ENCODE peak calls at places on chromosomes 4 and X, in four cellular contexts. One of them, this sample, is unnamed.

GRCh38 chr4:89836897-89837384 is at the start of gene SNCA:
- DNase-seq in CD8-positive, alpha-beta memory T cell: no peak
- DNase-seq in left ventricle myocardium inferior: peak; percentile 49
- DNase-seq in naive thymus-derived CD4-positive, alpha-beta T cell: peak; percentile 21
- DNase-seq in this sample: peak; percentile 37

GRCh38 chrX:83521905-83522304 is 13.8 kb downstream of the POU3F4 start:
- DNase-seq in left ventricle myocardium inferior: no peak
- DNase-seq in CD8-positive, alpha-beta memory T cell: no peak
- DNase-seq in naive thymus-derived CD4-positive, alpha-beta T cell: no peak
- DNase-seq in this sample: no peak

GRCh38 chr4:44016582-44017421 is 431.8 kb downstream of the KCTD8 start:
- DNase-seq in naive thymus-derived CD4-positive, alpha-beta T cell: no peak
- DNase-seq in CD8-positive, alpha-beta memory T cell: no peak
- DNase-seq in left ventricle myocardium inferior: no peak
- DNase-seq in this sample: no peak

GRCh38 chr4:152100378-152101201 is 339.8 kb upstream of the GATB start:
- DNase-seq in left ventricle myocardium inferior: no peak
- DNase-seq in CD8-positive, alpha-beta memory T cell: peak; percentile 90
- DNase-seq in naive thymus-derived CD4-positive, alpha-beta T cell: peak; percentile 90
- DNase-seq in this sample: no peak

GRCh38 chr4:57039345-57039744 is 60.6 kb downstream of the POLR2B start:
- DNase-seq in naive thymus-derived CD4-positive, alpha-beta T cell: no peak
- DNase-seq in left ventricle myocardium inferior: no peak
- DNase-seq in CD8-positive, alpha-beta memory T cell: no peak
- DNase-seq in this sample: no peak

GRCh38 chr4:24032371-24032989 is 142.6 kb upstream of the PPARGC1A start:
- DNase-seq in naive thymus-derived CD4-positive, alpha-beta T cell: no peak
- DNase-seq in left ventricle myocardium inferior: no peak
- DNase-seq in CD8-positive, alpha-beta memory T cell: no peak
- DNase-seq in this sample: no peak

GRCh38 chrX:103503163-103503852 is 16.0 kb downstream of the RAB40A start:
- DNase-seq in left ventricle myocardium inferior: no peak
- DNase-seq in naive thymus-derived CD4-positive, alpha-beta T cell: no peak
- DNase-seq in CD8-positive, alpha-beta memory T cell: no peak
- DNase-seq in this sample: no peak

GRCh38 chr4:183257808-183258207 is 62.3 kb downstream of the CLDN22 start:
- DNase-seq in naive thymus-derived CD4-positive, alpha-beta T cell: no peak
- DNase-seq in left ventricle myocardium inferior: no peak
- DNase-seq in CD8-positive, alpha-beta memory T cell: no peak
- DNase-seq in this sample: no peak

GRCh38 chr4:48681856-48682255 is 98.2 kb downstream of the FRYL start:
- DNase-seq in left ventricle myocardium inferior: no peak
- DNase-seq in naive thymus-derived CD4-positive, alpha-beta T cell: no peak
- DNase-seq in CD8-positive, alpha-beta memory T cell: no peak
- DNase-seq in this sample: no peak

GRCh38 chr4:47349323-47349722 is 114.2 kb downstream of the COMMD8 start:
- DNase-seq in CD8-positive, alpha-beta memory T cell: no peak
- DNase-seq in left ventricle myocardium inferior: no peak
- DNase-seq in naive thymus-derived CD4-positive, alpha-beta T cell: no peak
- DNase-seq in this sample: no peak

GRCh38 chr4:40515398-40516293 is 114.0 kb downstream of the RBM47 start:
- DNase-seq in naive thymus-derived CD4-positive, alpha-beta T cell: no peak
- DNase-seq in left ventricle myocardium inferior: no peak
- DNase-seq in CD8-positive, alpha-beta memory T cell: no peak
- DNase-seq in this sample: peak; percentile 85

GRCh38 chr4:124079174-124079780 is 633.3 kb downstream of the ANKRD50 start:
- DNase-seq in naive thymus-derived CD4-positive, alpha-beta T cell: no peak
- DNase-seq in CD8-positive, alpha-beta memory T cell: no peak
- DNase-seq in left ventricle myocardium inferior: no peak
- DNase-seq in this sample: no peak

GRCh38 chr4:19455196-19455595 is 796.5 kb upstream of the SLIT2 start:
- DNase-seq in naive thymus-derived CD4-positive, alpha-beta T cell: no peak
- DNase-seq in left ventricle myocardium inferior: no peak
- DNase-seq in CD8-positive, alpha-beta memory T cell: no peak
- DNase-seq in this sample: no peak

GRCh38 chr4:3831529-3832150 is 65.5 kb downstream of the ADRA2C start:
- DNase-seq in naive thymus-derived CD4-positive, alpha-beta T cell: no peak
- DNase-seq in left ventricle myocardium inferior: no peak
- DNase-seq in CD8-positive, alpha-beta memory T cell: no peak
- DNase-seq in this sample: no peak

GRCh38 chr4:3829211-3829953 is 63.2 kb downstream of the ADRA2C start:
- DNase-seq in CD8-positive, alpha-beta memory T cell: no peak
- DNase-seq in left ventricle myocardium inferior: no peak
- DNase-seq in naive thymus-derived CD4-positive, alpha-beta T cell: no peak
- DNase-seq in this sample: no peak

GRCh38 chr4:3828546-3828945 is 62.4 kb downstream of the ADRA2C start:
- DNase-seq in naive thymus-derived CD4-positive, alpha-beta T cell: no peak
- DNase-seq in CD8-positive, alpha-beta memory T cell: no peak
- DNase-seq in left ventricle myocardium inferior: no peak
- DNase-seq in this sample: no peak

GRCh38 chr4:3830774-3831528 is 64.8 kb downstream of the ADRA2C start:
- DNase-seq in CD8-positive, alpha-beta memory T cell: no peak
- DNase-seq in left ventricle myocardium inferior: no peak
- DNase-seq in naive thymus-derived CD4-positive, alpha-beta T cell: no peak
- DNase-seq in this sample: no peak

GRCh38 chr4:3829954-3830773 is 64.0 kb downstream of the ADRA2C start:
- DNase-seq in left ventricle myocardium inferior: no peak
- DNase-seq in CD8-positive, alpha-beta memory T cell: no peak
- DNase-seq in naive thymus-derived CD4-positive, alpha-beta T cell: no peak
- DNase-seq in this sample: no peak
- H3K27me3 ChIP-seq in left ventricle myocardium inferior: peaks cover 48% of the 10 kb centered on the region
- H3K27me3 ChIP-seq in CD8-positive, alpha-beta memory T cell: no peaks in the 10 kb centered on the region
- H3K27me3 ChIP-seq in naive thymus-derived CD4-positive, alpha-beta T cell: no peaks in the 10 kb centered on the region
- H3K27me3 ChIP-seq in this sample: no peaks in the 10 kb centered on the region

GRCh38 chr4:112076919-112077608 is 68.2 kb upstream of the FAM241A start:
- DNase-seq in CD8-positive, alpha-beta memory T cell: no peak
- DNase-seq in naive thymus-derived CD4-positive, alpha-beta T cell: no peak
- DNase-seq in left ventricle myocardium inferior: no peak
- DNase-seq in this sample: no peak
- H3K27me3 ChIP-seq in CD8-positive, alpha-beta memory T cell: no peaks in the 10 kb centered on the region
- H3K27me3 ChIP-seq in naive thymus-derived CD4-positive, alpha-beta T cell: no peaks in the 10 kb centered on the region
- H3K27me3 ChIP-seq in left ventricle myocardium inferior: no peaks in the 10 kb centered on the region
- H3K27me3 ChIP-seq in this sample: no peaks in the 10 kb centered on the region

GRCh38 chrX:40010550-40011364 is 87.0 kb downstream of the BCOR start:
- DNase-seq in naive thymus-derived CD4-positive, alpha-beta T cell: no peak
- DNase-seq in left ventricle myocardium inferior: no peak
- DNase-seq in CD8-positive, alpha-beta memory T cell: no peak
- DNase-seq in this sample: no peak
- H3K27me3 ChIP-seq in naive thymus-derived CD4-positive, alpha-beta T cell: no peaks in the 10 kb centered on the region
- H3K27me3 ChIP-seq in left ventricle myocardium inferior: no peaks in the 10 kb centered on the region
- H3K27me3 ChIP-seq in CD8-positive, alpha-beta memory T cell: no peaks in the 10 kb centered on the region
- H3K27me3 ChIP-seq in this sample: peaks cover 66% of the 10 kb centered on the region

DNA sequence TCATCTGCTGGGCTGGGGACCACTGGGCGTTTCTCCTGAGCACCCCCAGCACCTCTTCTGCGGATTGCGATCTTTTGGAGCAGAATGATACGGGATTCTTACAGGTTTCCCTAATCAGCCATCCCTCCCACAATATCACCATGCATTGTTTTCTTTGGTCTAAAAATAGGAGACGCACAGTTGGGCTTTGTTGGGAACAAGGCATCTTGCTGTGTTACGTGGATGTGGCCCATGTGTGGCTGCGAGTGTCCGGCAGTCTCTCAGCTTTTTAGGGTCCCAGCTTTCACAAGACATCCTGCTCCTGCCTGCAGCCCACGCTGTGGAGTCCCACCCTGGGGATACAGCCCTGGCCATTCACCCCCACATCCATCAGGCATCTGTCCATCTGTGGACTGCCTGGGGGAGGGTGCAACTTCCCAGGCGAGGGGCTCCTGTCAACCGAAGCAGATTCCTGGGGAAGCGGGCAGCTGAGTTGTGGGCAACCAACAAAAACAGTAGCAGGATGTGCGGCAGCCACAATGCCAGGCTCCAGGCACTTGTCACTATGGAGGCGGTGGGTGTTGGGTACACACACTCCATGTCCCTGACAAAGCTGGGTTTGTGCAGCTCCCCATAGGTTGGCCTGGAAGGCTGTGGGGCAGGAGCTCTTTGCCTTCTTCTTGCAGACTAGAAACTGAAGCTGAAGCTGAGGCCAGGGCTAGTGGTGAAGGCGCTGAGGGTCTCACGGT is 185.5 kb upstream of the PSAPL1 start:
- DNase-seq in left ventricle myocardium inferior: no peak
- DNase-seq in naive thymus-derived CD4-positive, alpha-beta T cell: no peak
- DNase-seq in CD8-positive, alpha-beta memory T cell: no peak
- DNase-seq in this sample: no peak
- H3K27me3 ChIP-seq in left ventricle myocardium inferior: peaks cover 55% of the 10 kb centered on the region
- H3K27me3 ChIP-seq in naive thymus-derived CD4-positive, alpha-beta T cell: no peaks in the 10 kb centered on the region
- H3K27me3 ChIP-seq in CD8-positive, alpha-beta memory T cell: no peaks in the 10 kb centered on the region
- H3K27me3 ChIP-seq in this sample: no peaks in the 10 kb centered on the region

DNA sequence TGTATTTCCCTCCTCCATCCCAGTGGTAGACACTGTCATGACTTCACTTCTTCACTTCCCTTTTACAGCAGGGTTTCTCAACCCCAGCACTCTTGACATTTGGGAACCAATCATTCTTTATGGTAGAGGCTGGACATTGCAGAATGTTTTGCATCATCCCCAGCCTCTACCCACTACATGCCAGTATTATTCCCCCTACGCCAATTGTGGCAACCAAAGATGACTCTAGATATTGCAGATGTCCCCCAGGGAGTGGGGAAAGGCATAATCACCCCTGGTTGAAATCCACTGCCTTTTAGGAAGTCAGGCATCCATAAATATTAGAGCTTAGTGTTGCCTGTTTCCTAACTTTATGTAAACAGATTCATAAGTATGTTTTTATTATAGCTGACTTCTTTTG is 138.6 kb downstream of the AMELX start:
- DNase-seq in CD8-positive, alpha-beta memory T cell: no peak
- DNase-seq in naive thymus-derived CD4-positive, alpha-beta T cell: no peak
- DNase-seq in left ventricle myocardium inferior: no peak
- DNase-seq in this sample: no peak
- H3K27me3 ChIP-seq in CD8-positive, alpha-beta memory T cell: no peaks in the 10 kb centered on the region
- H3K27me3 ChIP-seq in naive thymus-derived CD4-positive, alpha-beta T cell: no peaks in the 10 kb centered on the region
- H3K27me3 ChIP-seq in left ventricle myocardium inferior: peaks cover 6% of the 10 kb centered on the region
- H3K27me3 ChIP-seq in this sample: peaks cover 12% of the 10 kb centered on the region

GRCh38 chrX:68396953-68397352 is 36.3 kb downstream of the OPHN1 start:
- DNase-seq in naive thymus-derived CD4-positive, alpha-beta T cell: no peak
- DNase-seq in left ventricle myocardium inferior: peak; percentile 17
- DNase-seq in CD8-positive, alpha-beta memory T cell: no peak
- DNase-seq in this sample: no peak
- H3K27me3 ChIP-seq in naive thymus-derived CD4-positive, alpha-beta T cell: no peaks in the 10 kb centered on the region
- H3K27me3 ChIP-seq in left ventricle myocardium inferior: no peaks in the 10 kb centered on the region
- H3K27me3 ChIP-seq in CD8-positive, alpha-beta memory T cell: no peaks in the 10 kb centered on the region
- H3K27me3 ChIP-seq in this sample: no peaks in the 10 kb centered on the region

DNA sequence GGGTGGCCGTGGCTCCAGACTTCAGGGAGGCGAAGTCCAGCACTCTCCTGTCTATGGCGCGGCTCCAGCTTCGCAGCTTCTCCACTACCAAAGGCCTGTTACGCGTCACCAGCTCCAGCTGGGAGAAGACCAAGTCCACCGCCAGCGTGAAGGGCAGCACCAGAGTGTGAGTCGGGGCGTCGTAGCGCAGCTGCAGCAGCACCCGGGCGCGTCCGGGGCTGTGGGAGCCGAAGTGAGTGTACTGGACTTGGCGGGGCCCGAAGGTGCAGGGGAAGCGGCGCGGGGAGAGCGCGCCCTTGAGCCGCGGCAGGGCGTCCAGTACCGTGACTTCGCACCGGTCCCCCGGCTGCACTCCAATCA is 435 bp downstream of the FREM3 start:
- DNase-seq in left ventricle myocardium inferior: no peak
- DNase-seq in naive thymus-derived CD4-positive, alpha-beta T cell: no peak
- DNase-seq in CD8-positive, alpha-beta memory T cell: no peak
- DNase-seq in this sample: peak; percentile 26
- H3K27me3 ChIP-seq in left ventricle myocardium inferior: peaks cover 46% of the 10 kb centered on the region
- H3K27me3 ChIP-seq in naive thymus-derived CD4-positive, alpha-beta T cell: no peaks in the 10 kb centered on the region
- H3K27me3 ChIP-seq in CD8-positive, alpha-beta memory T cell: peaks cover 3% of the 10 kb centered on the region
- H3K27me3 ChIP-seq in this sample: peaks cover 37% of the 10 kb centered on the region

GRCh38 chrX:140355922-140356321 is 148.9 kb downstream of the SOX3 start:
- DNase-seq in left ventricle myocardium inferior: no peak
- DNase-seq in CD8-positive, alpha-beta memory T cell: no peak
- DNase-seq in naive thymus-derived CD4-positive, alpha-beta T cell: no peak
- DNase-seq in this sample: no peak

GRCh38 chrX:140360284-140360683 is 144.6 kb downstream of the SOX3 start:
- DNase-seq in naive thymus-derived CD4-positive, alpha-beta T cell: no peak
- DNase-seq in left ventricle myocardium inferior: no peak
- DNase-seq in CD8-positive, alpha-beta memory T cell: no peak
- DNase-seq in this sample: no peak

GRCh38 chrX:140354431-140355120 is 150.3 kb downstream of the SOX3 start:
- DNase-seq in naive thymus-derived CD4-positive, alpha-beta T cell: no peak
- DNase-seq in left ventricle myocardium inferior: no peak
- DNase-seq in CD8-positive, alpha-beta memory T cell: no peak
- DNase-seq in this sample: no peak
- H3K27me3 ChIP-seq in naive thymus-derived CD4-positive, alpha-beta T cell: no peaks in the 10 kb centered on the region
- H3K27me3 ChIP-seq in left ventricle myocardium inferior: no peaks in the 10 kb centered on the region
- H3K27me3 ChIP-seq in CD8-positive, alpha-beta memory T cell: no peaks in the 10 kb centered on the region
- H3K27me3 ChIP-seq in this sample: no peaks in the 10 kb centered on the region